ENCODE peak calls at places on chromosomes 4 and X, in four cellular contexts. N is GM23248, K is lower lobe of right lung, X is psoas muscle. H is an unnamed sample.
A peak's percentile ranks its signal among the peaks of the same experiment; 100 is the strongest.

GRCh38 chrX:16191605-16192004 is 24.3 kb downstream of the MAGEB17 start:
- DNase-seq in N (no peak), K (no peak), X (no peak), H (no peak)

GRCh38 chrX:153440556-153441135 is 5.2 kb downstream of the TREX2 start:
- DNase-seq in X (no peak), K (no peak), N (no peak), H (no peak)

GRCh38 chrX:150371877-150372276 is 8.8 kb downstream of the MAMLD1 start:
- DNase-seq in K (no peak), N (no peak), X (no peak), H (no peak)

GRCh38 chr4:94577136-94577535 is 125.4 kb downstream of the PDLIM5 start:
- DNase-seq in K (no peak), N (peak; percentile 82), X (no peak), H (no peak)

GRCh38 chr4:1783011-1783410 is 10.1 kb upstream of the FGFR3 start:
- DNase-seq in X (no peak), K (no peak), N (no peak), H (peak; percentile 55)

GRCh38 chrX:3711331-3711917 is 2.0 kb downstream of the PRKX start:
- DNase-seq in K (no peak), N (no peak), X (peak; percentile 54), H (no peak)

GRCh38 chrX:65596270-65596669 is 61.7 kb upstream of the LAS1L start:
- DNase-seq in K (no peak), X (no peak), N (peak; percentile 78), H (peak; percentile 34)

GRCh38 chr4:81806485-81806884 is 334.8 kb upstream of the RASGEF1B start:
- DNase-seq in X (no peak), N (no peak), K (no peak), H (no peak)

GRCh38 chrX:115189646-115190635 is 731 bp downstream of the RBMXL3 start:
- DNase-seq in X (peak; percentile 46), N (no peak), K (no peak), H (no peak)

GRCh38 chr4:169900241-169900845 is 125.9 kb downstream of the MFAP3L start:
- DNase-seq in N (no peak), K (no peak), X (no peak), H (no peak)

DNA sequence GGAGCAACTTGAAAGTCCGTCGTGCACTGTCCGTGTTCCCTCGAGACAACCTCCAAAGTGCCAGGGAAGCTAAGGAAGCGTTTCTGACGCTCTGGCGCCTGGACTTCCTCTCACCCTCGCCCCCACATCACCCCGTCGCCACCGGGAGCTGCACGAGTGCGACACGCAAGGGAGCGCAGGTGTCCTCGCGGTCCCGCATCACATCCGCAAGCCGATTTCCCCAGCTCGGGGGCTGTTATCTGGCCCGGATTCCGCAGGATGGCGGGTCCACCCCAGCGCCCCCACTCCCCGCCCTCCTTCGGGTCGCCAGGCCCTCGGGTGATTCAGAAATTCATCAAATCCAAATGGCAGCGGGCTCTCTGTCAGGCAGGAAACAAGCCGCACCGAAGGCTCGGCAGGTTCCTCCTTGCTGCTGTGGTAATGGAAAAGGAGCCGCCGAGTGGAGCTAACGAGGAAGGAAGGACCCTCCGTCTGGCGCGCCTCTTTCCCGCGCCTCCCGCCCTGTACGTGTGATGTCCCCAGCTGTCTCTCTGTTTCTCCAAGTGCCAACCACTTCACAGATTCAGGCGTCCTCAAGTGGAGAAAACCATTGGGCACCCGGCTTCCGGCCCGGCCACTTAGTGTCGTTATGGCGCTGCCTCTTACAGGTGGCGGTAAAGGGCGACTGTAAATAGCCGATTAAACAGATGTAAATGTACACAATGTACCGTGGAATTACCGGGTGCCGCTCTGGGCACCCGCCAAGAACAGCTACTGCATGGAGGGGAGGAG is 901 bp upstream of the SETD7 start:
- DNase-seq in X (peak; percentile 78), N (peak; percentile 63), K (peak; percentile 80), H (no peak)
- H3K4me1 ChIP-seq in X (peaks cover 30% of the 10 kb centered on the region), N (peaks cover 26% of the 10 kb centered on the region), K (peaks cover 70% of the 10 kb centered on the region), H (peaks cover 10% of the 10 kb centered on the region)

GRCh38 chrX:2187352-2188115 is 313.2 kb downstream of the DHRSX start:
- DNase-seq in X (no peak), N (no peak), K (no peak), H (no peak)

GRCh38 chrX:2192584-2193272 is 308.0 kb downstream of the DHRSX start:
- DNase-seq in N (no peak), X (no peak), K (no peak), H (no peak)

GRCh38 chrX:2188316-2188715 is 312.5 kb downstream of the DHRSX start:
- DNase-seq in X (no peak), K (no peak), N (no peak), H (no peak)

GRCh38 chrX:2188840-2189239 is 311.9 kb downstream of the DHRSX start:
- DNase-seq in X (no peak), N (no peak), K (no peak), H (no peak)

DNA sequence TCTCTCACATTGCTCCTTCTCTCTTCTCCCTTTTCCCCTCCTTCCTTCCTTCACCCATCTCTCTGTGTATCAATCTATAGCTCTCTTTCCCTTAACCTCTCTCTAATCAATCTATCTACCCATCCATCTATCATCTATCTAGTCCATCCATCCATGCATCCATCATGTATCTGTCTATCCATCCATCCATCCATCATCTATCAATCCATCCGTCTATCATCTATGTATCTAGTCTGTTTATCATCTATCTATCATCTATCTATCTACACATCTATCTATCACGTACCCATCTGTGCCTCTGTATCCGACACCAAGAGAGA is 307.5 kb downstream of the DHRSX start:
- DNase-seq in N (no peak), K (no peak), X (no peak), H (no peak)
- H3K4me1 ChIP-seq in N (no peaks in the 10 kb centered on the region), K (no peaks in the 10 kb centered on the region), X (no peaks in the 10 kb centered on the region), H (no peaks in the 10 kb centered on the region)

GRCh38 chr4:76216975-76217814 is 3.6 kb upstream of the SCARB2 start:
- DNase-seq in N (no peak), K (no peak), X (no peak), H (no peak)
- H3K4me1 ChIP-seq in N (peaks cover 20% of the 10 kb centered on the region), K (peaks cover 69% of the 10 kb centered on the region), X (peaks cover 61% of the 10 kb centered on the region), H (peaks cover 12% of the 10 kb centered on the region)

GRCh38 chr4:121788896-121789295 is 12.2 kb upstream of the EXOSC9 start:
- DNase-seq in X (no peak), K (no peak), N (peak; percentile 30), H (no peak)
- H3K4me1 ChIP-seq in X (no peaks in the 10 kb centered on the region), K (no peaks in the 10 kb centered on the region), N (peaks cover 84% of the 10 kb centered on the region), H (peaks cover 12% of the 10 kb centered on the region)

GRCh38 chr4:3303445-3303824 is 10.6 kb downstream of the RGS12 start:
- DNase-seq in X (no peak), K (no peak), N (no peak), H (no peak)
- H3K4me1 ChIP-seq in X (peaks cover 46% of the 10 kb centered on the region), K (peaks cover 57% of the 10 kb centered on the region), N (peaks cover 14% of the 10 kb centered on the region), H (no peaks in the 10 kb centered on the region)

GRCh38 chr4:183153190-183153916 is 54.3 kb downstream of the WWC2 start:
- DNase-seq in N (no peak), X (no peak), K (no peak), H (no peak)

GRCh38 chr4:183154701-183155391 is 55.8 kb downstream of the WWC2 start:
- DNase-seq in K (no peak), X (no peak), N (no peak), H (no peak)

GRCh38 chr4:183155450-183156184 is 56.6 kb downstream of the WWC2 start:
- DNase-seq in N (no peak), K (no peak), X (no peak), H (no peak)

GRCh38 chr4:183158062-183158461 is 59.0 kb downstream of the WWC2 start:
- DNase-seq in K (no peak), X (no peak), N (peak; percentile 26), H (no peak)

GRCh38 chr4:183157215-183157614 is 58.2 kb downstream of the WWC2 start:
- DNase-seq in X (no peak), K (no peak), N (no peak), H (no peak)
- H3K4me1 ChIP-seq in X (peaks cover 12% of the 10 kb centered on the region), K (peaks cover 5% of the 10 kb centered on the region), N (peaks cover 21% of the 10 kb centered on the region), H (no peaks in the 10 kb centered on the region)

DNA sequence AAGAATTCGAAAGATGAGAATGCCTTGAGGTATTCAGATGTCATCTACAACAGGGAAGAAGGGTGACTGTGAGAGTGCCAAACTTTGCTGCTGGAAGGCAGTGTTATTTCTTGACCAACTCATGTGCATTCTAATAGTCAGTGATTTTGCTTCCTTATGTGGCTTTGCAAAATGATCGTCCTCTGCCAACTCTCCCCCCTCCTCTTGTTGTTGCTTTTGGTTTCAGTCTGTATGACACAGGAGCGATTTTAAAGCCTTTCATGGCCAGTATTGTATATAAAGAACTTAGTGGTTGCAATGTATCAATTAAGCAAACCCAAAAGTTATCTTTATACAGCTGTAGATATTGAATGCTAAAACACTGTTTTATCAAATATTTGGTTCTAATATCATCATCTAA is 379.1 kb downstream of the IL1RAPL1 start:
- DNase-seq in X (no peak), K (no peak), N (no peak), H (peak; percentile 3)
- H3K4me1 ChIP-seq in X (no peaks in the 10 kb centered on the region), K (no peaks in the 10 kb centered on the region), N (no peaks in the 10 kb centered on the region), H (no peaks in the 10 kb centered on the region)

GRCh38 chr4:83219991-83220360 is 64.6 kb downstream of the COQ2 start:
- DNase-seq in K (no peak), X (no peak), N (peak; percentile 6), H (no peak)
- H3K4me1 ChIP-seq in K (peaks cover 36% of the 10 kb centered on the region), X (no peaks in the 10 kb centered on the region), N (peaks cover 11% of the 10 kb centered on the region), H (no peaks in the 10 kb centered on the region)

GRCh38 chr4:6258026-6258360 is 11.7 kb upstream of the WFS1 start:
- DNase-seq in X (no peak), K (peak; percentile 24), N (no peak), H (no peak)
- H3K4me1 ChIP-seq in X (no peaks in the 10 kb centered on the region), K (no peaks in the 10 kb centered on the region), N (no peaks in the 10 kb centered on the region), H (no peaks in the 10 kb centered on the region)

DNA sequence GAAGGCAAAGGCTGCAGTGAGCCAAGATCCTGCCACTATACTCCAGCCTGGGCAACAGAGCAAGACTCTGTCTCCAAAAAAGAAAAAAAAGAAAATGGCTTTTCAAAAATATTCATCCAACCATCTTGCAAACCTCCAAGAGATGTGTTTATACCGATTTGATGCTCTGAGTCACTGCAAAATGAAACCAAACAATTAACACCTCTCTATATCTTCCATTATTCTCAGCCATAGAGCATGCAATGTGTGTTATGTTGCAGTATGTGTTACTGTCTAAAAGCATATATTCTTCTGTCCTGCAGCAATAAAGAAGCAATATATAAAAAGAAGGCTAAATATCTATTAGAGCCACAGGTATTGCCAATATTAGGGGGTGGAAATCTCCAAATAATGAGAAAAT is 51.4 kb downstream of the ARAP2 start:
- DNase-seq in K (no peak), N (no peak), X (no peak), H (no peak)
- H3K4me1 ChIP-seq in K (no peaks in the 10 kb centered on the region), N (no peaks in the 10 kb centered on the region), X (no peaks in the 10 kb centered on the region), H (no peaks in the 10 kb centered on the region)

H was measured in foreskin keratinocyte.